ENCODE peak calls at places on chromosomes 4 and X, in five cellular contexts. Z, U, I, O and L are unnamed samples.

GRCh38 chrX:111168314-111168713 is 72.3 kb downstream of the PAK3 start:
- DNase-seq in Z (no peak), O (peak; percentile 0), I (peak; percentile 11), U (no peak), L (no peak)

GRCh38 chrX:39688576-39689373 is 409.0 kb downstream of the BCOR start:
- DNase-seq in U (peak; percentile 23), O (peak; percentile 1), Z (peak; percentile 76), I (peak; percentile 62), L (no peak)

GRCh38 chrX:134180566-134180965 is 56.4 kb upstream of the CCDC160 start:
- DNase-seq in U (no peak), Z (no peak), O (no peak), I (no peak), L (no peak)

GRCh38 chr4:35772291-35772690 is 472.0 kb downstream of the ARAP2 start:
- DNase-seq in Z (no peak), U (no peak), I (no peak), O (no peak), L (no peak)

GRCh38 chr4:116055857-116056827 is 942.7 kb upstream of the NDST4 start:
- DNase-seq in I (no peak), O (no peak), Z (no peak), U (no peak), L (no peak)

GRCh38 chrX:109578916-109579315 is 42.3 kb downstream of the NXT2 start:
- DNase-seq in Z (no peak), O (no peak), U (no peak), I (no peak), L (no peak)

GRCh38 chr4:108556588-108557200 is 63.7 kb upstream of the RPL34 start:
- DNase-seq in I (no peak), U (no peak), O (no peak), Z (no peak), L (peak; percentile 4)

GRCh38 chr4:99264927-99265326 is 25.9 kb downstream of the ADH1A start:
- DNase-seq in Z (no peak), I (no peak), U (no peak), O (no peak), L (no peak)

GRCh38 chr4:109179089-109179488 is 123.4 kb downstream of the COL25A1 start:
- DNase-seq in I (no peak), Z (no peak), U (no peak), O (no peak), L (no peak)

GRCh38 chrX:26822448-26822847 is 606.5 kb downstream of the MAGEB5 start:
- DNase-seq in U (no peak), Z (no peak), I (peak; percentile 24), O (no peak), L (no peak)

GRCh38 chr4:121794505-121795192 is 6.5 kb upstream of the EXOSC9 start:
- DNase-seq in O (peak; percentile 79), I (no peak), Z (peak; percentile 83), U (no peak), L (no peak)

GRCh38 chrX:11143931-11144678 is 33.0 kb downstream of the HCCS start:
- DNase-seq in I (peak; percentile 24), Z (peak; percentile 48), U (peak; percentile 49), O (peak; percentile 55), L (peak; percentile 42)

GRCh38 chrX:110477593-110478228 is 119.1 kb downstream of the RTL9 start:
- DNase-seq in U (no peak), I (no peak), Z (no peak), O (no peak), L (no peak)

GRCh38 chr4:16775411-16776154 is 122.9 kb downstream of the LDB2 start:
- DNase-seq in I (no peak), O (no peak), Z (no peak), U (no peak), L (no peak)

GRCh38 chr4:16767861-16768260 is 130.6 kb downstream of the LDB2 start:
- DNase-seq in Z (no peak), O (no peak), U (no peak), I (no peak), L (no peak)

GRCh38 chr4:16770887-16771286 is 127.6 kb downstream of the LDB2 start:
- DNase-seq in I (no peak), O (no peak), U (no peak), Z (no peak), L (no peak)

GRCh38 chr4:16767251-16767650 is 131.2 kb downstream of the LDB2 start:
- DNase-seq in Z (no peak), U (no peak), O (no peak), I (no peak), L (no peak)

GRCh38 chr4:16772366-16772850 is 126.0 kb downstream of the LDB2 start:
- DNase-seq in O (no peak), I (no peak), Z (no peak), U (no peak), L (no peak)
- TF ChIP-seq ESRRA in O (no peak), I (no peak), Z (no peak), U (no peak), L (no peak)

DNA sequence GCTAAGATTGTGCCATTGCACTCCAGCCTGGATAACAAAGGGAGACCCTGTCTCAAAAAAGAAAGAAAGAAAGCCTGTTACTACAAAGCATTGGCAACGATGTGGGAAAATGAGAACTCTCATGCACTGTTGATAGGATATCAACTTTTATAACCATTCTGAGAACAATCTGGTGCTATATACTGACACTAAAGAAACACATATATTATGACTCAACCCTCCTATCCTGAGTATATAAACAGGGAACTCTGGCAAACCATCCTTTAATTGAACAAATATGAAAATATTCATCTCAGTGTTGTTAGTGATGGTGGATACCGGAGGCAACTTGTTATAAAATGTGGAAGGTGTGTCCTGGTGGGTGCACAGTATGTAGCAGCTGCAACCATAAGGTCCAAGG is 53.0 kb upstream of the SOD3 start:
- DNase-seq in O (no peak), U (no peak), I (no peak), Z (no peak), L (no peak)
- TF ChIP-seq ESRRA in O (no peak), U (no peak), I (no peak), Z (no peak), L (no peak)

DNA sequence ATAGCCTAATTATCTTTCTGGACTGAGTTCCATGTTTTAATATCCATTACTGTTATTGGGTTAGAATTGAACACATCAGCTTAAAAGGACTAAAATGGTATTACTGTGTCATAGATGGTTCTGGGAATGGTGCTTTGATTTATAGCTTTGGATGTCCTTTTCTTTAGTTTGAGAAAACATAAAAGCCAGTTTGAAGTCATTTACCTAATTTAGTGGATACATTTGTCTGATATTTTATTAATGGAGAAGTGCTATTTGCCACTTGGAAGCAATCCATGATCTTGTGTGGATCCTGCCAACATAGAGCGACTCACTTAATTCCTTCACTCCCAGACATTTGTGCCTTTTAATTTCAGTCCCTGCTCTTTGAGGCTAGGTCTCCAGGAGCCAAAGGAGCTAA is 212.4 kb upstream of the PACRGL start:
- DNase-seq in U (no peak), I (no peak), O (no peak), Z (no peak), L (no peak)
- TF ChIP-seq ESRRA in U (no peak), I (no peak), O (no peak), Z (no peak), L (no peak)

GRCh38 chrX:41956027-41956426 is 32.7 kb upstream of the CASK start:
- DNase-seq in U (no peak), O (no peak), I (no peak), Z (peak; percentile 29), L (no peak)
- TF ChIP-seq ESRRA in U (no peak), O (no peak), I (no peak), Z (peak; percentile 47), L (no peak)

GRCh38 chr4:74189331-74190043 is 31.6 kb downstream of the MTHFD2L start:
- DNase-seq in U (peak; percentile 32), O (peak; percentile 64), I (no peak), Z (peak; percentile 35), L (peak; percentile 25)
- TF ChIP-seq ESRRA in U (no peak), O (no peak), I (no peak), Z (no peak), L (no peak)

DNA sequence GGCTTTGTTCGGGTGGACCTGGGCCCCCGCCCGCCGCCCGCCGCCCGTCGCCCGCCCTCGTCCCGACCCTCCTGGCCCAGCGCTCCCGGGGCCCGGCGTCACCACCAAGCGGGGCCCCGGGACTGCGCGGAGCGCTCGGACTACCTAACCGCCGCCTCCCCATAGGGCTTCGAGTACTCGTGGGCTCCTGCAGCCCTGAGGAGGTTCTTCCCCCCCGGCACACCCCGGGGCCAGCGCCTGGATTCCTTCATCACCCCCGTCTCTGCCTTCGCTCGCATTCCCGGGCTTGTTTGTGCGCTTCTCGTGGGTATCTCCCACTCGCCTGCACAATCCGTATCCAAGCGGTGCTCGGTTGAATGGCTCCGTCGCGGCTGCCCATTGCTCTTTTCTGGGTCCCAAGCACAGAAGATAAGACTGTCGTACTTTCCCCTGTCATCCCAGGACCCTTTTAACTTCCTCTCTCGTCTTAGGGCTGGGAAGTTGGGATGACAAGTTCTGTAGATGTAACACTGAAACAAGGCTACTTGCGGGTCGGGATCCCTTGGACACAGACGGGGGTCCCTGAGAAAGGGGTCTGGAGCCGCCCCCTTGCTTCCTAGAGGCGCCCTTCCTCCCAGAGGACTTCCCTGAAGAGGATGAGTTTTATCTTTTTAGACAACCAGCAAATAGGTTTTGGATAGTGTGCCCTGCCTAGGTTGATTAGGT is 560 bp downstream of the MOB1B start:
- DNase-seq in U (peak; percentile 28), I (no peak), O (no peak), Z (peak; percentile 15), L (no peak)
- TF ChIP-seq ESRRA in U (no peak), I (no peak), O (no peak), Z (no peak), L (no peak)